ENCODE peak calls at places on chromosomes 16 and 17, in four cellular contexts. U is AG20443; F is stimulated activated CD8-positive, alpha-beta memory T cell treated with anti-CD3 and anti-CD28 coated beads, Interleukin-15, amount 100 ng/mL, for 24 hours; B is naive B cell. C is an unnamed sample.

GRCh38 chr16:7397901-7398300 is 65.3 kb downstream of the RBFOX1 start:
- DNase-seq in U (no peak), F (no peak), B (no peak), C (no peak)

GRCh38 chr17:27545562-27546229 is 85.3 kb upstream of the LGALS9 start:
- DNase-seq in U (no peak), F (no peak), B (no peak), C (no peak)

GRCh38 chr17:9144502-9145233 is 123.4 kb downstream of the NTN1 start:
- DNase-seq in U (no peak), F (no peak), B (no peak), C (no peak)

GRCh38 chr17:19372866-19373505 is 5.3 kb upstream of the MAPK7 start:
- DNase-seq in U (no peak), F (no peak), B (no peak), C (no peak)

GRCh38 chr17:30372755-30373154 is 6.0 kb upstream of the CPD start:
- DNase-seq in U (no peak), F (no peak), B (no peak), C (peak)

GRCh38 chr17:41652461-41652960 is 28.1 kb upstream of the KRT17 start:
- DNase-seq in U (no peak), F (no peak), B (no peak), C (no peak)

GRCh38 chr16:50535506-50536257 is 12.5 kb upstream of the NKD1 start:
- DNase-seq in U (no peak), F (no peak), B (no peak), C (no peak)

GRCh38 chr17:18033442-18034099 is 5.4 kb downstream of the ATPAF2 start:
- DNase-seq in U (peak), F (no peak), B (peak), C (peak)

GRCh38 chr16:86351041-86351784 is 159.1 kb upstream of the FOXF1 start:
- DNase-seq in U (no peak), F (no peak), B (no peak), C (no peak)

GRCh38 chr17:72189781-72190593 is 69.2 kb downstream of the SOX9 start:
- DNase-seq in U (no peak), F (no peak), B (no peak), C (no peak)

GRCh38 chr16:89873822-89874689 is 664 bp downstream of the TCF25 start:
- DNase-seq in U (peak), F (peak), B (peak), C (peak)

GRCh38 chr17:57874434-57875108 is 24.7 kb upstream of the MRPS23 start:
- DNase-seq in U (peak), F (no peak), B (no peak), C (no peak)

GRCh38 chr17:64063766-64064224 is 43.4 kb upstream of the ICAM2 start:
- DNase-seq in U (peak), F (no peak), B (peak), C (peak)

GRCh38 chr17:62746941-62747340 is 61.2 kb downstream of the MARCHF10 start:
- DNase-seq in U (peak), F (no peak), B (no peak), C (no peak)

GRCh38 chr17:17054636-17055035 is 12.4 kb downstream of the MPRIP start:
- DNase-seq in U (no peak), F (no peak), B (no peak), C (no peak)

GRCh38 chr17:30950669-30951399 is 20.0 kb upstream of the RNF135 start:
- DNase-seq in U (peak), F (no peak), B (no peak), C (no peak)

GRCh38 chr16:11138769-11139623 is 117.0 kb downstream of the SOCS1 start:
- DNase-seq in U (peak), F (no peak), B (no peak), C (no peak)

GRCh38 chr17:4433515-4434031 is at the start of gene SPNS3:
- DNase-seq in U (no peak), F (no peak), B (peak), C (peak)

GRCh38 chr17:4187076-4187475 is 44.1 kb downstream of the CYB5D2 start:
- DNase-seq in U (no peak), F (no peak), B (no peak), C (no peak)

GRCh38 chr16:5066511-5066910 is 755 bp upstream of the C16orf89 start:
- DNase-seq in U (no peak), F (no peak), B (no peak), C (no peak)

GRCh38 chr17:42183741-42184711 is 1.2 kb downstream of the HCRT start:
- DNase-seq in U (peak), F (peak), B (peak), C (peak)

GRCh38 chr17:79808763-79809529 is 12.1 kb upstream of the CBX8 start:
- DNase-seq in U (no peak), F (no peak), B (no peak), C (peak)

GRCh38 chr17:63039342-63039741 is 73.3 kb downstream of the TANC2 start:
- DNase-seq in U (no peak), F (no peak), B (no peak), C (no peak)

GRCh38 chr17:54891176-54891821 is 9.4 kb upstream of the TOM1L1 start:
- DNase-seq in U (peak), F (no peak), B (no peak), C (peak)

GRCh38 chr17:77100009-77100408 is 40.8 kb upstream of the SEC14L1 start:
- DNase-seq in U (no peak), F (no peak), B (no peak), C (no peak)

GRCh38 chr16:47465919-47466630 is 4.9 kb downstream of the PHKB start:
- DNase-seq in U (no peak), F (no peak), B (no peak), C (no peak)

GRCh38 chr16:66296591-66296990 is 69.9 kb upstream of the CDH5 start:
- DNase-seq in U (no peak), F (no peak), B (no peak), C (no peak)

GRCh38 chr17:71522383-71522782 is 598.4 kb upstream of the SOX9 start:
- DNase-seq in U (no peak), F (no peak), B (no peak), C (no peak)

GRCh38 chr17:43634681-43635125 is 27.0 kb downstream of the MEOX1 start:
- DNase-seq in U (no peak), F (no peak), B (no peak), C (no peak)

GRCh38 chr17:41058741-41059140 is 1.2 kb downstream of the KRTAP2-3 start:
- DNase-seq in U (no peak), F (no peak), B (no peak), C (no peak)